ENCODE peak calls at places on chromosomes 3 and 15, in five cellular contexts. S is right atrium auricular region; D is CD8-positive, alpha-beta T cell; M is heart left ventricle; E is A549. F is an unnamed sample.

GRCh38 chr15:29822685-29823459 is 604 bp upstream of the TJP1 start:
- DNase-seq in S (peak; percentile 82), D (no peak), M (peak; percentile 66), E (peak; percentile 65), F (no peak)

GRCh38 chr15:81548350-81549116 is 174.5 kb upstream of the TMC3 start:
- DNase-seq in S (no peak), D (no peak), M (no peak), E (no peak), F (no peak)

GRCh38 chr15:101020945-101021344 is 101.8 kb downstream of the LRRK1 start:
- DNase-seq in S (peak; percentile 32), D (no peak), M (no peak), E (no peak), F (no peak)

GRCh38 chr3:43581343-43581742 is 40.5 kb downstream of the ANO10 start:
- DNase-seq in S (no peak), D (no peak), M (no peak), E (no peak), F (no peak)

GRCh38 chr3:169243579-169243978 is 419.9 kb downstream of the MECOM start:
- DNase-seq in S (no peak), D (no peak), M (no peak), E (no peak), F (no peak)

GRCh38 chr3:183100376-183100775 is 1.1 kb upstream of the MCCC1 start:
- DNase-seq in S (no peak), D (no peak), M (no peak), E (no peak), F (peak; percentile 75)

GRCh38 chr3:40588406-40588805 is 63.6 kb downstream of the ZNF621 start:
- DNase-seq in S (no peak), D (no peak), M (no peak), E (no peak), F (no peak)

GRCh38 chr15:69807752-69808151 is 290.0 kb downstream of the TLE3 start:
- DNase-seq in S (no peak), D (no peak), M (no peak), E (no peak), F (peak; percentile 69)

GRCh38 chr3:9201278-9201677 is 48.2 kb downstream of the SRGAP3 start:
- DNase-seq in S (no peak), D (no peak), M (no peak), E (no peak), F (no peak)

GRCh38 chr15:23074684-23075083 is 35.3 kb upstream of the TUBGCP5 start:
- DNase-seq in S (no peak), D (no peak), M (no peak), E (no peak), F (no peak)

GRCh38 chr3:61985020-61985419 is 388.3 kb downstream of the FEZF2 start:
- DNase-seq in S (no peak), D (no peak), M (no peak), E (no peak), F (no peak)

GRCh38 chr15:64151727-64152506 is at the start of gene SNX22:
- DNase-seq in S (no peak), D (no peak), M (peak; percentile 25), E (no peak), F (no peak)

GRCh38 chr15:55737373-55737772 is 5.6 kb downstream of the PRTG start:
- DNase-seq in S (no peak), D (no peak), M (no peak), E (no peak), F (no peak)

GRCh38 chr15:92661069-92661468 is 5.5 kb upstream of the FAM174B start:
- DNase-seq in S (no peak), D (no peak), M (no peak), E (no peak), F (no peak)

GRCh38 chr3:13040381-13041074 is 32.7 kb downstream of the IQSEC1 start:
- DNase-seq in S (no peak), D (peak; percentile 25), M (no peak), E (no peak), F (no peak)

GRCh38 chr3:101466465-101467309 is 46.3 kb downstream of the SENP7 start:
- DNase-seq in S (no peak), D (no peak), M (no peak), E (no peak), F (no peak)

GRCh38 chr3:127427169-127427655 is 139.4 kb upstream of the PRR20G start:
- DNase-seq in S (no peak), D (no peak), M (peak; percentile 15), E (no peak), F (no peak)

GRCh38 chr15:101078669-101079323 is 159.6 kb downstream of the LRRK1 start:
- DNase-seq in S (no peak), D (no peak), M (no peak), E (no peak), F (no peak)

GRCh38 chr15:51132384-51133139 is 37.9 kb upstream of the TNFAIP8L3 start:
- DNase-seq in S (peak; percentile 67), D (no peak), M (no peak), E (peak; percentile 55), F (no peak)

GRCh38 chr3:46393554-46394434 is 13.1 kb downstream of the CCR5AS start:
- DNase-seq in S (no peak), D (no peak), M (no peak), E (no peak), F (no peak)

GRCh38 chr15:48572823-48573222 is 72.7 kb downstream of the FBN1 start:
- DNase-seq in S (no peak), D (no peak), M (no peak), E (no peak), F (no peak)

GRCh38 chr15:29596266-29596665 is 226.0 kb downstream of the TJP1 start:
- DNase-seq in S (no peak), D (no peak), M (no peak), E (no peak), F (no peak)

GRCh38 chr3:40800343-40800742 is 275.6 kb downstream of the ZNF621 start:
- DNase-seq in S (peak; percentile 59), D (no peak), M (no peak), E (peak; percentile 9), F (no peak)

GRCh38 chr3:98560911-98561310 is 29.1 kb downstream of the GPR15 start:
- DNase-seq in S (no peak), D (no peak), M (no peak), E (no peak), F (no peak)

GRCh38 chr3:98564282-98565005 is 29.0 kb downstream of the CPOX start:
- DNase-seq in S (no peak), D (no peak), M (no peak), E (no peak), F (no peak)

GRCh38 chr3:98563661-98564281 is 29.6 kb downstream of the CPOX start:
- DNase-seq in S (no peak), D (no peak), M (no peak), E (no peak), F (no peak)

GRCh38 chr3:98565237-98565643 is 28.2 kb downstream of the CPOX start:
- DNase-seq in S (no peak), D (no peak), M (no peak), E (no peak), F (peak; percentile 53)

DNA sequence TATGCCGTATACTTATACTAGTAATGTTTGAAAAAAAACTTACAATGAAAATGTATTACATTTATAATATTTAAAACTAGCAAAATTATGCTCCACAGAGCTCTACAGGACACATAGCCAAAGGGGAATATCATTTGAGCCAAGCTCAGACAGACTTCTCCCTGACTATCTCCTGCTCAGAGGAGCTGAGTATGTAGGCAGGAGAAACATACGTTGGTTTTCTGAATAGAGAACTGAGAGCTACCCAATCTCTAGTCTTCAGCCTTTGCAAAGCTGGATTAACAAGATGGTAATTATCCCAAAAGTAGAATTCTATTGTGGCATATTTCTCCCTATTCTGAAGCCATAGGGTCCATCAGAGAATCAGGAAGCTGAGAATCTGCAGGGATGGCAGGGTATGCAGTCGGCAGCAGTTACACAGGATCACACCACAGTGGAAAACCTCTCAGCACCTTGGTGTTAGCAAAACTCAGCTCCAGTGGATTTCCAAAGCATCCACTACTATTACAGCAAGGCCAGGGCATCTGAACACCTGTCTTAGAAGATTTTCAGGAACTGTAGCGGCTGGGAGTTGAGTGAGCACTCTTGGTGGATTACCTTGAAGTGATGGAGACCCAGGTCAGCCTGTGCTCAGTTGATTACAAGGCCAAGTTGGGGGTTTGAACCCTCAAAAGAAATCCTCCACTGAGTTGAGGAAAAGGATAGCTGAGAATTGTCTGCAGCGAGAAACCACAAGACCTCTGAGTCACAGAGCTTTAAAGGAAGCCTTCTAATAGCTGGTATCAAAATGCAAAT is 30.1 kb downstream of the GPR15 start:
- DNase-seq in S (no peak), D (no peak), M (no peak), E (no peak), F (no peak)
- H3K4me3 ChIP-seq in S (no peak overlapping the region), D (no peak overlapping the region), M (no peak overlapping the region), E (no peak overlapping the region), F (no peak overlapping the region)

GRCh38 chr3:157794771-157795170 is 291.6 kb upstream of the VEPH1 start:
- DNase-seq in S (no peak), D (no peak), M (no peak), E (no peak), F (no peak)
- H3K4me3 ChIP-seq in S (no peak overlapping the region), D (no peak overlapping the region), M (no peak overlapping the region), E (no peak overlapping the region), F (no peak overlapping the region)

DNA sequence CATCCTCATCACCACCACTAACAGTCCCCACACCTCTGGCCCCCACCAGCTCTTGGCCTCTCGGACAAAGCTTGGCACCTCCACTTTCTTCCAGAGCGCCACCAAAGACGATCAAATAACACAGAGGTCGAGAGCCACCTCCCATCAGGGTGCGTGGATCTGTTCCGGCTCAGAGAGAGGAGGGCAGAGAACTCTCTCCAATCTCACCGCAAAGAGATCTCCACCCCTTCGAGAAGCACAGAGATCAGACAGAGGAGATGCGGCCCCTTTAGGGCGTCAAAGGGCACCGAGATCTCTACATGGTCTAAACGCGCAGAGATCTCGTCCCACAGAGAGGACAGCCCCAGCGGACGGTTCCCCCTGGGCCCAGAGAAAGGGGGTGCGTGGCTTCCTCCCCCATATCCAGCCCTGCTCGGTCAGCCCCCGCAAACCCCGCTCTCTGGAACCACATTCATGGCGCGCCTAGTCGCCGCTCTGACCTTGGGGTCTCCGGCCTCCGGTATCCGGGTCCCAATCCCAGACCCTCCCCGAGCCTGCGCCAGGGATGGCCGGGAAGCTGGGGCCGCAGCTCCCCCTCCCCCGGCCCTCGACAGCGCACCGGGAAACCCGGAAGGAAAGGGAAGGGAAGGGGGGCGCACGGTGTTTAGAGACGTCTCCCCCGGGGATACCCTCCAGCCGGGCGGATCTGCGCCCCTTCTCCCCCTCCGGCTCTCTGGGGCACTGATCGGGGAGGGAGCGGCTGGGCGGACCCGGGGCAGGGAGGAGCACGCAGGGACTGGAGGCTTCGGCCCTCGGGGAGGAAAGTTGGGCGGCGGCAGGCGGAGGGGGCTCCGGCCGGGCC is 608 bp downstream of the SCN5A start:
- DNase-seq in S (no peak), D (no peak), M (peak; percentile 22), E (no peak), F (no peak)
- H3K4me3 ChIP-seq in S (peak overlapping the region; percentile 66), D (peak overlapping the region; percentile 34), M (peak overlapping the region; percentile 76), E (peak overlapping the region; percentile 61), F (peak overlapping the region; percentile 36)

DNA sequence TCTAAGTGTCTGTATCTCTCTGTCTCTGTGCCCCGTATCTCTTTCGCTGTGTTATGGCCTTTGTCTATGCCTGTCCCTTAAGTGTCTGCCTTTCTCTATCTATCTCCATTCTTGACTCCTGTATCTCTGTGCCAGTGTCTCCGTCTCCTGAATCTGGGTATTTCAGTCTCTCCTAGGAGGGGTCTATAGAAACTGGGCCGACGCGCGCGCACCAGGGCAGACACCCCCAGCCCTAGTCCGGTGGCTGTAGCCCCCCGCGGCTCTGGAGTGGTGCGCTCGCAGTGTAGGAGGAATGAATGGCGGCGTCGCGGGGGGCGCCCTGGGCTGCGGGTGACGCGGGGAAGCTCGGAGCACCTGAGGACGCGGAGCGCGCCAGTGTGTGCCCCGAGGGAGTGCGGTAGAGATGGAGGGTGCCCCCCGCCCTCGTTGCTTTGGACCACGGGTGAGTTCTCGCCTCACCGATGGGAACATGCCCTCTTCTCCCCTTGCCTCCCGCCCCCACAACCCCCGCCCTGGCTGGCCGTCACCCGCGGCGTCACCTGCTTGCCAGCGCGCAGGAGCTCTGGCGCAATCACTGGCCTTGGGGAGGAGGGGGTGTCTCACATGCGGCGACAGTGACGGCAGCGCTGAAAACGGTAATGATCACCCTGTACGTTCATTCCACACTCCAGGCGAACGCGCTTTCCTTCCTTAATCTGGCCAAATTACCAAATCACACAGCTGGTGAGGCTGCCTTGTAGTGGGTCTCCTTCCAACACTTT is 993 bp upstream of the CAMK2N2 start:
- DNase-seq in S (no peak), D (no peak), M (no peak), E (no peak), F (no peak)
- H3K4me3 ChIP-seq in S (peak overlapping the region; percentile 54), D (peak overlapping the region; percentile 46), M (peak overlapping the region; percentile 56), E (peak overlapping the region; percentile 53), F (peak overlapping the region; percentile 58)